ENCODE peak calls at places on chromosomes 12 and 14, in five cellular contexts. One of them, this sample, is unnamed.

GRCh38 chr12:11677752-11678151 is 28.3 kb downstream of the ETV6 start:
- DNase-seq in heart left ventricle: no peak
- DNase-seq in cardiac muscle cell: no peak
- DNase-seq in ovary: no peak
- DNase-seq in A549: no peak
- DNase-seq in this sample: no peak

GRCh38 chr12:100913872-100914600 is 119.5 kb downstream of the ANO4 start:
- DNase-seq in heart left ventricle: no peak
- DNase-seq in cardiac muscle cell: no peak
- DNase-seq in ovary: no peak
- DNase-seq in A549: no peak
- DNase-seq in this sample: no peak

GRCh38 chr12:98227162-98227561 is 288.2 kb upstream of the TMPO start:
- DNase-seq in heart left ventricle: no peak
- DNase-seq in cardiac muscle cell: peak; percentile 39
- DNase-seq in ovary: no peak
- DNase-seq in A549: no peak
- DNase-seq in this sample: no peak

GRCh38 chr12:15602051-15602672 is 187.0 kb downstream of the EPS8 start:
- DNase-seq in heart left ventricle: no peak
- DNase-seq in cardiac muscle cell: no peak
- DNase-seq in ovary: no peak
- DNase-seq in A549: no peak
- DNase-seq in this sample: no peak

GRCh38 chr14:100474176-100474575 is 113.0 kb downstream of the BEGAIN start:
- DNase-seq in heart left ventricle: no peak
- DNase-seq in cardiac muscle cell: no peak
- DNase-seq in ovary: no peak
- DNase-seq in A549: no peak
- DNase-seq in this sample: no peak

GRCh38 chr14:76109087-76109880 is 42.4 kb upstream of the GPATCH2L start:
- DNase-seq in heart left ventricle: no peak
- DNase-seq in cardiac muscle cell: no peak
- DNase-seq in ovary: no peak
- DNase-seq in A549: no peak
- DNase-seq in this sample: no peak

GRCh38 chr14:23160924-23161522 is 22.4 kb downstream of the SLC7A8 start:
- DNase-seq in heart left ventricle: peak; percentile 62
- DNase-seq in cardiac muscle cell: peak; percentile 95
- DNase-seq in ovary: peak; percentile 71
- DNase-seq in A549: no peak
- DNase-seq in this sample: no peak

GRCh38 chr14:73223049-73223448 is 14.3 kb upstream of the PAPLN start:
- DNase-seq in heart left ventricle: no peak
- DNase-seq in cardiac muscle cell: peak; percentile 55
- DNase-seq in ovary: no peak
- DNase-seq in A549: no peak
- DNase-seq in this sample: no peak

GRCh38 chr14:51792819-51793218 is 67.6 kb upstream of the GNG2 start:
- DNase-seq in heart left ventricle: no peak
- DNase-seq in cardiac muscle cell: peak; percentile 21
- DNase-seq in ovary: no peak
- DNase-seq in A549: no peak
- DNase-seq in this sample: no peak

DNA sequence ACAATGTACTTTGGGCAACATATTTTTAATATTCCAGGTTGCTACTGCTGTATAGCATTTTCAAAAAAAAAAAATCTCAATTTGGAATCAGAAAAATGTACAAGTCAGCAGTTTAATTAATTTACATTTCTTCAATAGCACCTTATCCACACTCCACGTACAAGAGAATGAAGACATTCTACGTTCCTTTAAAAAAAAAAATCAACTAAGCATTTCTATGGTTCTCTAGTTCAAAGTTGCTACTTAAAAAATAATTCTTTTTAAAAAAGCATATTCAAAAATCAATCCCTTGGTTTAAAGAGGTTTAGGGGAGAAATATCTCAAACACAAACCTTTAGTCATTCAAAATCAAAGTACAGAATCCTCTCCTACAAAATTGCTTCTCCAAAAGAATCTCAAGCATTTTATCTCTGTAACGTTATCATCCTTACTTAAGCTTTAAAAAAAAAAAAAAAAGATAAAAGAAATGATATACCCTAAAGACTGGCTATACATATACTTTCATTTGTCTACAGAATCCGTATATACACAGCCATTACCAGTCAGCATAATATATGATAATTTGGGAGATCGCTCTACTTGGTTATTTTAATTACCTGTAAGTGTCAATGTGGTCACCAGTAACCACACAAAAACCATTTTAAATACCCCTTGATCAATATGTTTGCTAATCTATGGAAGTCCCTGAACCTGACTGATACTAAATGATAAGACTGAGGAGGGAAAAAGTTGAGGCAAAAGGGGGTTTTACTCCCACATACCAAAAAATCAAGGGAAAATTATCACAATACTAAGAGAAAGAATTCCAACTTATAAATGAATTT is 2.7 kb downstream of the MED13L start:
- DNase-seq in heart left ventricle: no peak
- DNase-seq in cardiac muscle cell: no peak
- DNase-seq in ovary: no peak
- DNase-seq in A549: no peak
- DNase-seq in this sample: no peak
- H3K4me3 ChIP-seq in heart left ventricle: peak overlapping the region; percentile 95
- H3K4me3 ChIP-seq in cardiac muscle cell: peak overlapping the region; percentile 58
- H3K4me3 ChIP-seq in ovary: no peak overlapping the region
- H3K4me3 ChIP-seq in A549: peak overlapping the region; percentile 71
- H3K4me3 ChIP-seq in this sample: peak overlapping the region; percentile 81

GRCh38 chr12:54032627-54033100 is at the start of gene HOXC5:
- DNase-seq in heart left ventricle: no peak
- DNase-seq in cardiac muscle cell: peak; percentile 72
- DNase-seq in ovary: peak; percentile 90
- DNase-seq in A549: peak; percentile 92
- DNase-seq in this sample: peak; percentile 86
- H3K4me1 ChIP-seq in heart left ventricle: peaks cover 10% of the 10 kb centered on the region
- H3K4me1 ChIP-seq in cardiac muscle cell: peaks cover 4% of the 10 kb centered on the region
- H3K4me1 ChIP-seq in ovary: peaks cover 10% of the 10 kb centered on the region
- H3K4me1 ChIP-seq in A549: peaks cover 18% of the 10 kb centered on the region
- H3K4me1 ChIP-seq in this sample: peaks cover 9% of the 10 kb centered on the region

GRCh38 chr12:53328043-53328435 is 6.6 kb upstream of the AAAS start:
- DNase-seq in heart left ventricle: no peak
- DNase-seq in cardiac muscle cell: no peak
- DNase-seq in ovary: no peak
- DNase-seq in A549: peak; percentile 38
- DNase-seq in this sample: no peak
- TF ChIP-seq CTCF in heart left ventricle: no peak
- TF ChIP-seq CTCF in cardiac muscle cell: no peak
- TF ChIP-seq CTCF in ovary: no peak
- TF ChIP-seq CTCF in A549: no peak
- TF ChIP-seq CTCF in this sample: no peak

DNA sequence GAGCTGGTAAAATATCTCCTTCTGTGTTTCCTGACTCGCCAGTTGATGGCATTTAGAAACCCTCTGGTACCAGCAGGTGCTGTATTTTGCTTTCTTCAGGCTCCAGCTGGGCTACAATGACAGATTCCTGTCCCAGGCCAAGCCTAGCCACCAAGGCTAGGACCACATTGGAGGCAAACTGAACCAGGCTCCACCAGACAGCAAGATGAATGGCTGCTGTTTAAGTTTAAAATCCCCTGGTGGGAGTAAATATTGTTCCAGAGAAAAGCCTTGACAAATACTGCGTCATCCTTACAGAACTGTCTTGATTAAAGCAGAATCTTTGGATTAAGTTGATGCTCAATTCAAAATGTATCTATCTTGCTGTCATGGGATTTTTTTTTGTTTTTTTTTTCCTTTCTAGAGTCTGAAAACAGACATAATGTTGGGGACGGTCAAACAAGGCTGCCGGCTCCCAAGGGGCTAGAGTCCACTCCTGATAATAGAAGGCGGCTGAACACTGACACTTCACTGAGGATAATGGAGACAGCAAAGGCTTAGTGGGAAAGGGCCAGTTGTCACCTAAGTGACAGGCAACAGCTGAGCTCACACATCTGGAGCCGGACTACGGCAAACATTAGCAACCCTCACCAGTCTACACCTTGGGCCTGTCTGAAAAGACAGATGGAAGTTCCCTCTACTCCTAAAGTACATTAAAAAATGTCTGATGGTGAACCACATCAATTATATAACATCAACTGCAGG is 1.8 kb downstream of the PRICKLE1 start:
- DNase-seq in heart left ventricle: no peak
- DNase-seq in cardiac muscle cell: peak; percentile 36
- DNase-seq in ovary: no peak
- DNase-seq in A549: no peak
- DNase-seq in this sample: peak; percentile 39
- H3K4me3 ChIP-seq in heart left ventricle: peak overlapping the region; percentile 94
- H3K4me3 ChIP-seq in cardiac muscle cell: peak overlapping the region; percentile 87
- H3K4me3 ChIP-seq in ovary: peak overlapping the region; percentile 81
- H3K4me3 ChIP-seq in A549: no peak overlapping the region
- H3K4me3 ChIP-seq in this sample: no peak overlapping the region

GRCh38 chr12:70536650-70537049 is 100.6 kb downstream of the PTPRB start:
- DNase-seq in heart left ventricle: no peak
- DNase-seq in cardiac muscle cell: no peak
- DNase-seq in ovary: no peak
- DNase-seq in A549: no peak
- DNase-seq in this sample: no peak

GRCh38 chr12:70535896-70536374 is 101.3 kb downstream of the PTPRB start:
- DNase-seq in heart left ventricle: no peak
- DNase-seq in cardiac muscle cell: peak; percentile 39
- DNase-seq in ovary: no peak
- DNase-seq in A549: no peak
- DNase-seq in this sample: no peak

DNA sequence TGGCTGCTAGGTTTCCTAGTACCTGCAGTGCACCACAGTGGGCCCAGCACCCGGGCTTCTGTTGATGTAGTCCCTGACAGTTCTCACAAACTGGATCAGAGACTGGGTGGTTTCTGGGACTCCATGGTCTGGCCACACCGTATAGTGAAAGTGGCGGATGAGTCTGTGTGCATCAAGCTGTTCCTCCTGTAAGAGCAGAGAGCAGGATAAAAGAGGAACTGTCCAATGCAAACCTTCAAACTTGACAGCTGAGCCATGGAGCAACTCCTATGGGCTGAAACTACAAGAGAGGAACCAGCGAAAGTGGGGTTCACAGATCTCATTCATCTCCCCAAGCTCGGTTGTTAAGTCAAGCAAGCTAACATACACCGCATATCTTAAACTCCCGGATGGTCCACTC is 102.8 kb downstream of the PTPRB start:
- DNase-seq in heart left ventricle: no peak
- DNase-seq in cardiac muscle cell: no peak
- DNase-seq in ovary: no peak
- DNase-seq in A549: no peak
- DNase-seq in this sample: no peak
- H3K4me1 ChIP-seq in heart left ventricle: peaks cover 18% of the 10 kb centered on the region
- H3K4me1 ChIP-seq in cardiac muscle cell: no peaks in the 10 kb centered on the region
- H3K4me1 ChIP-seq in ovary: no peaks in the 10 kb centered on the region
- H3K4me1 ChIP-seq in A549: no peaks in the 10 kb centered on the region
- H3K4me1 ChIP-seq in this sample: no peaks in the 10 kb centered on the region